ENCODE peak calls at places on chromosome 15, in seven cellular contexts. U is SK-N-SH, J is H1, H is K562, M is HepG2, B is GM12878, O is HCT116. F is an unnamed sample. For H3K4me1, the result is how much of the 10 kb centered on the place peaks cover.

GRCh38 chr15:63442080-63442479 is 60.4 kb upstream of the CA12 start:
- DNase-seq in J (no peak), O (no peak), B (no peak), M (no peak), U (no peak), H (no peak), F (no peak)

GRCh38 chr15:77716632-77717343 is 84.1 kb upstream of the LINGO1 start:
- DNase-seq in B (no peak), U (peak), J (no peak), H (no peak), O (no peak), M (no peak), F (no peak)

GRCh38 chr15:38564557-38565286 is at the start of gene RASGRP1:
- DNase-seq in O (no peak), J (no peak), B (no peak), U (peak), H (peak), M (peak), F (no peak)

GRCh38 chr15:43911235-43911661 is 84.4 kb downstream of the WDR76 start:
- DNase-seq in J (no peak), O (no peak), U (no peak), H (no peak), B (no peak), M (no peak), F (no peak)

GRCh38 chr15:98731712-98732450 is 83.5 kb downstream of the IGF1R start:
- DNase-seq in O (no peak), B (no peak), M (no peak), J (no peak), U (no peak), H (no peak), F (no peak)

GRCh38 chr15:35545316-35545824 is 595 bp downstream of the DPH6 start:
- DNase-seq in H (peak), O (peak), J (no peak), U (peak), M (peak), B (peak), F (no peak)

GRCh38 chr15:95170587-95171380 is 939.4 kb downstream of the MCTP2 start:
- DNase-seq in H (peak), O (no peak), M (no peak), J (no peak), B (no peak), U (no peak), F (no peak)

GRCh38 chr15:70267879-70268278 is 170.2 kb upstream of the TLE3 start:
- DNase-seq in U (no peak), B (no peak), O (no peak), H (no peak), M (no peak), J (no peak), F (no peak)

GRCh38 chr15:42608110-42608531 is 32.7 kb downstream of the STARD9 start:
- DNase-seq in B (peak), O (no peak), U (no peak), M (no peak), J (no peak), H (no peak), F (no peak)

GRCh38 chr15:40354408-40355171 is 3.4 kb upstream of the DISP2 start:
- DNase-seq in U (peak), O (no peak), M (no peak), B (no peak), H (peak), J (no peak), F (no peak)

GRCh38 chr15:83289160-83289559 is 4.7 kb upstream of the BNC1 start:
- DNase-seq in J (no peak), B (no peak), H (no peak), M (no peak), O (no peak), U (no peak), F (no peak)

GRCh38 chr15:64705006-64705405 is 70.4 kb downstream of the RBPMS2 start:
- DNase-seq in J (no peak), B (no peak), O (no peak), M (no peak), H (no peak), U (no peak), F (no peak)

GRCh38 chr15:99729920-99730319 is 3.3 kb downstream of the LYSMD4 start:
- DNase-seq in M (no peak), J (no peak), H (no peak), O (no peak), U (peak), B (no peak), F (no peak)

GRCh38 chr15:92196342-92196741 is 197.3 kb upstream of the ST8SIA2 start:
- DNase-seq in J (no peak), U (no peak), O (no peak), H (no peak), B (no peak), M (no peak), F (no peak)

GRCh38 chr15:26771917-26772587 is 814 bp downstream of the GABRB3 start:
- DNase-seq in U (peak), J (no peak), O (no peak), H (no peak), B (no peak), M (no peak), F (no peak)

GRCh38 chr15:37133619-37134018 is 33.3 kb upstream of the MEIS2 start:
- DNase-seq in O (no peak), J (no peak), U (no peak), B (no peak), H (no peak), M (no peak), F (no peak)

GRCh38 chr15:45638641-45639040 is 3.8 kb downstream of the SQOR start:
- DNase-seq in J (no peak), U (no peak), M (no peak), H (no peak), B (no peak), O (no peak), F (no peak)

GRCh38 chr15:85748729-85749128 is 46.0 kb downstream of the KLHL25 start:
- DNase-seq in O (no peak), J (no peak), U (peak), B (no peak), M (no peak), H (no peak), F (no peak)

GRCh38 chr15:39770748-39771689 is 11.6 kb downstream of the FSIP1 start:
- DNase-seq in O (no peak), B (no peak), J (no peak), H (no peak), U (no peak), M (no peak), F (no peak)

GRCh38 chr15:83653639-83654378 is at the start of gene ADAMTSL3:
- DNase-seq in H (peak), M (no peak), O (no peak), B (no peak), U (peak), J (peak), F (peak)

GRCh38 chr15:50119063-50119700 is at the start of gene ATP8B4:
- DNase-seq in H (no peak), J (no peak), M (no peak), B (no peak), O (no peak), U (no peak), F (no peak)

GRCh38 chr15:29092376-29093064 is 177.1 kb downstream of the NSMCE3 start:
- DNase-seq in M (no peak), J (no peak), H (no peak), B (no peak), U (no peak), O (no peak), F (no peak)

GRCh38 chr15:51367322-51367976 is 26.0 kb downstream of the GLDN start:
- DNase-seq in U (no peak), M (no peak), H (no peak), O (no peak), J (no peak), B (no peak), F (no peak)

GRCh38 chr15:71526061-71526460 is 284.3 kb upstream of the NR2E3 start:
- DNase-seq in M (no peak), U (no peak), B (no peak), O (no peak), H (no peak), J (no peak), F (no peak)

GRCh38 chr15:99447497-99448371 is 118.0 kb upstream of the MEF2A start:
- DNase-seq in M (no peak), B (no peak), J (no peak), H (peak), U (peak), O (no peak), F (no peak)

GRCh38 chr15:93866441-93866840 is 364.9 kb upstream of the MCTP2 start:
- DNase-seq in U (no peak), O (no peak), J (no peak), M (no peak), H (no peak), B (no peak), F (no peak)

GRCh38 chr15:58355965-58356358 is 75.8 kb upstream of the LIPC start:
- DNase-seq in U (no peak), H (no peak), O (no peak), J (no peak), B (no peak), M (no peak), F (no peak)

GRCh38 chr15:39898317-39898716 is 21.7 kb downstream of the GPR176 start:
- DNase-seq in M (no peak), O (no peak), U (no peak), B (no peak), H (no peak), J (no peak), F (no peak)

GRCh38 chr15:62462268-62462667 is 297.2 kb upstream of the C2CD4B start:
- DNase-seq in J (no peak), U (peak), M (no peak), B (no peak), H (no peak), O (no peak), F (no peak)

GRCh38 chr15:31034152-31034551 is 42.7 kb upstream of the MTMR10 start:
- DNase-seq in U (no peak), M (no peak), O (no peak), H (no peak), J (no peak), B (no peak), F (no peak)

GRCh38 chr15:55246567-55246966 is 43.0 kb downstream of the RAB27A start:
- DNase-seq in B (no peak), U (no peak), O (no peak), J (no peak), M (no peak), H (no peak), F (no peak)
- H3K4me1 ChIP-seq in B (under half), U (under half), O (under half), J (under half), M (under half), H (under half), F (under half)

DNA sequence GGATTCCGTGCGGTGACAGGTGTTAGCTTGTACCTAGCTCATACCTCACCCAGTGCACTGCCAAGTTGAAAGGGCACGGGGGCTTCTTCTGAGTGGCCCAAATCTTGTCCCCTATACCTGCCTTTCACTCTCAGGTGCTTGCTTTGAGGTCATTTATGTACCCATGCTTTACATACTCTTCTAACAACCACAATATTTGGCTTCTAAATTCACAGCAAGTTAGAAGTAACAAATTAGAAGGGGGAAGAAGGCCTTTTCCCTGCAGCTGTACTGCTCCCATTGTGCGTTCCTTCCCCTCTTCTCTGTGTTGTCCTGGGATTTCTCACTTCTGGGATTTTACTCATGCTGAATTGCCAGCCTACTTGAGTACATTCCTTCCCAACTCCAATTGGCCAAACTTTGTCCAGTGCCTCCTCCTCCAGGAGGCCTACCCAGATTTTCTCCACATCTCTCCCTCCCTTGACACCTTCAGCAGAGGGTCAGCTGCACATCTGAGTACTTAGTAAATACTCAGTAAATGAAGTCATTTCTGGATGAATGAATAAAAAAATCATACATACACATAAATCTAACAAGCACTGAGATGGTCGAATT is 66.5 kb upstream of the POLG start:
- DNase-seq in J (no peak), H (no peak), U (no peak), O (no peak), B (no peak), M (no peak), F (no peak)
- H3K9ac ChIP-seq in J (no peak), H (no peak), U (peak), O (no peak), B (peak), M (no peak), F (no peak)

GRCh38 chr15:80641384-80641783 is 53.7 kb upstream of the ABHD17C start:
- DNase-seq in B (no peak), J (no peak), H (no peak), U (no peak), M (no peak), O (no peak), F (no peak)

GRCh38 chr15:80645494-80646065 is 49.5 kb upstream of the ABHD17C start:
- DNase-seq in U (no peak), J (no peak), B (no peak), O (no peak), M (no peak), H (no peak), F (no peak)

GRCh38 chr15:80639168-80639555 is 55.9 kb upstream of the ABHD17C start:
- DNase-seq in M (no peak), J (no peak), H (no peak), U (no peak), B (no peak), O (no peak), F (no peak)

GRCh38 chr15:80640546-80641121 is 54.5 kb upstream of the ABHD17C start:
- DNase-seq in M (no peak), U (no peak), O (no peak), J (no peak), B (no peak), H (no peak), F (no peak)

GRCh38 chr15:80643296-80643965 is 51.7 kb upstream of the ABHD17C start:
- DNase-seq in H (no peak), B (no peak), M (no peak), O (no peak), U (no peak), J (no peak), F (no peak)
- TF ChIP-seq YY1 in H (no peak), B (no peak), M (no peak), O (no peak), U (no peak), J (no peak), F (no peak)

DNA sequence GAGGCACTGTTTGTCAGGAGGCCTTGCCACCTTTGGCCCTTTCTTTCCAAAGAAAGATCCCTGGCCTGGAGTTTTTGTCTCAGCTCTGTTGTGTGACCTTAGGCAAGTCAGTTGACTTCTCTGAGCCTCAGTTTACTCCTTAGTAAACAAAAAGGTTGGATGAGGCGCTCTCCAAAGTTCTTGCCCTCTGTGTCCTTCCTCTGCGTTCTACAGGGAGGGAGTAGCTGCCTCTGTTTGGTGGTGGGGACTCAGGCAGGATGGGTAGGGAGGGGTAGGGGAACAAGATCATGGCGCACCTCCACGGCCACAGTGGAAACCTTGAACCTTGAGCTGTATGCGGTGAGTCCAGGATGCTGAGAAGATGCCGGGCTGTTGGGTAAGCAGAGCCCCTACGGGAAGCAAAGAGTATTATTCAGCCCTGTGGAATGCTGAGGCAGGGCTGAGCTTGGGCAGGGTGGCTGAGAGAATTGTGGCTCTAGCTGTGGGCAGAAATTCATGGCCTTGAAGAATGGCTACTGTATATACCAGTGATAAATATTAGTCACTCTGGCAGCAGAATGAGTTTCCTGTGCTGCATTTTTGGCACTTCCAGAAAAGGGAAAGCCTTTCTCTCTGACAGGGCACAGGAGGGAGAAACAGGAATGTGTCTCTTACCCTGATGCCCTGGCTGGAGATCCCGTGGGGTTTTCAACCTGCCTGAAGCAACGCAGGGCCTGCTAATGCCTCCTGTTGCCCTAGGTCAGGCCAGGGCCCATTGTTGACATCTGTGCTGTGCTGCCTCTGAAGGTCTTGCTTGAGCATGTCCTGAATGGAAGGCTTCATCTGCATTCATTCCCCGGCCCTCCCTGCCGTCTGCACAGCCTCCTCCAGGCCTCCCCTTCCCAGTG is 39.9 kb downstream of the SMAD3 start:
- DNase-seq in H (no peak), B (no peak), O (peak), J (no peak), U (no peak), M (peak), F (peak)
- H3K4me1 ChIP-seq in H (under half), B (half or more), O (half or more), J (under half), U (half or more), M (half or more), F (under half)

F was measured in NT2/D1.